ENCODE peak calls at places on chromosomes 4 and X, in six cellular contexts. R is mesothelial cell of epicardium, J is sigmoid colon, X is PC-3, Q is cardiac muscle cell, G is foreskin fibroblast. E is an unnamed sample.

GRCh38 chr4:8820178-8821102 is 51.2 kb downstream of the HMX1 start:
- DNase-seq in R (no peak), Q (no peak), G (no peak), X (no peak), J (peak), E (no peak)

GRCh38 chr4:68591204-68591603 is 15.1 kb upstream of the UGT2B17 start:
- DNase-seq in R (no peak), X (peak), Q (no peak), J (no peak), G (no peak), E (no peak)

GRCh38 chrX:118211891-118212816 is 95.5 kb upstream of the KLHL13 start:
- DNase-seq in G (no peak), X (no peak), R (no peak), Q (no peak), J (no peak), E (no peak)

GRCh38 chrX:17038681-17039161 is 92.3 kb downstream of the REPS2 start:
- DNase-seq in X (no peak), J (peak), G (peak), R (no peak), Q (peak), E (no peak)

GRCh38 chr4:122914292-122914904 is 8.0 kb downstream of the NUDT6 start:
- DNase-seq in G (no peak), J (no peak), X (peak), R (no peak), Q (peak), E (no peak)

GRCh38 chr4:47913858-47914218 is 545 bp downstream of the NFXL1 start:
- DNase-seq in J (peak), R (peak), G (no peak), Q (peak), X (peak), E (peak)

GRCh38 chr4:74005528-74005927 is 7.1 kb upstream of the CXCL5 start:
- DNase-seq in X (peak), J (no peak), G (no peak), R (no peak), Q (peak), E (peak)

GRCh38 chr4:26074672-26075071 is 160.7 kb downstream of the SMIM20 start:
- DNase-seq in Q (no peak), G (no peak), X (no peak), R (no peak), J (no peak), E (no peak)

GRCh38 chrX:136219893-136220292 is 31.3 kb downstream of the MAP7D3 start:
- DNase-seq in X (peak), R (no peak), J (no peak), G (no peak), Q (no peak), E (no peak)

GRCh38 chrX:153609917-153610833 is 11.2 kb upstream of the CCNQ start:
- DNase-seq in G (peak), R (peak), Q (peak), J (peak), X (peak), E (peak)

GRCh38 chr4:36267491-36268254 is 13.7 kb upstream of the DTHD1 start:
- DNase-seq in X (no peak), R (no peak), Q (no peak), G (no peak), J (no peak), E (no peak)

GRCh38 chr4:2441393-2442174 is 22.8 kb downstream of the CFAP99 start:
- DNase-seq in Q (peak), X (peak), R (no peak), G (no peak), J (no peak), E (peak)

GRCh38 chr4:52423967-52424366 is 235.1 kb downstream of the USP46 start:
- DNase-seq in X (peak), Q (no peak), G (no peak), R (no peak), J (no peak), E (no peak)

GRCh38 chr4:89915151-89915550 is 20.5 kb downstream of the MMRN1 start:
- DNase-seq in J (no peak), X (no peak), Q (no peak), G (no peak), R (no peak), E (no peak)

GRCh38 chrX:40143987-40144386 is 46.2 kb upstream of the BCOR start:
- DNase-seq in X (no peak), R (no peak), J (no peak), G (no peak), Q (no peak), E (no peak)

GRCh38 chr4:117560329-117560728 is 474.0 kb upstream of the NDST3 start:
- DNase-seq in R (no peak), X (peak), Q (peak), G (no peak), J (no peak), E (no peak)
- TF ChIP-seq CTCF in R (no peak), X (peak), Q (no peak), G (no peak), J (no peak), E (no peak)

GRCh38 chr4:76626686-76627465 is 191.8 kb downstream of the SHROOM3 start:
- DNase-seq in X (peak), Q (peak), J (no peak), R (no peak), G (no peak), E (no peak)
- TF ChIP-seq CTCF in X (peak), Q (peak), J (no peak), R (peak), G (peak), E (no peak)

GRCh38 chrX:149512225-149512885 is 7.2 kb upstream of the IDS start:
- DNase-seq in J (no peak), X (peak), Q (peak), R (no peak), G (no peak), E (peak)

GRCh38 chrX:149511081-149511480 is 6.0 kb upstream of the IDS start:
- DNase-seq in G (no peak), Q (no peak), J (no peak), R (no peak), X (peak), E (peak)

GRCh38 chrX:149508467-149508866 is 3.4 kb upstream of the IDS start:
- DNase-seq in J (no peak), G (no peak), R (no peak), Q (no peak), X (no peak), E (no peak)

GRCh38 chrX:149513713-149514427 is 8.8 kb upstream of the IDS start:
- DNase-seq in X (peak), G (no peak), Q (peak), R (no peak), J (no peak), E (no peak)

DNA sequence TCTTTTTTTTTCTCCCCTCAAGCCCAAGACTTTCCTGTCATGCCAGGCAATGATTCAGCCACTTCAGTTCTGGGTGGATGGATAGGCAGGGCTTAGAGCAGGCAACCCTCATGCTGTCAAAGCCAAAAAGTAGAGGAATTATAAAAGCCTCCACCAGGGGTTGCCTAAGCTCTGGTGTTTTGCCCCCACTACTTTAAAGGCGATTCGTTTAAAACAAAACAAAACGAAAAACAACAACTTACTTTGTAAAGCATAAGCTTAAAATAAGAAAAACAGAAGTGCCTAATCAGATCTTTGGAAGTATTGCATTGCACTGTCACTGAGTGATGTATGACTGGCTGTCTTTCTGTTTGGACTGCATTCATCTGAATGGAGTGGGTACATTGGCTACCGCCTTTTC is 5.3 kb upstream of the IDS start:
- DNase-seq in X (peak), G (no peak), R (no peak), Q (no peak), J (no peak), E (no peak)
- TF ChIP-seq CTCF in X (peak), G (peak), R (no peak), Q (peak), J (no peak), E (no peak)

DNA sequence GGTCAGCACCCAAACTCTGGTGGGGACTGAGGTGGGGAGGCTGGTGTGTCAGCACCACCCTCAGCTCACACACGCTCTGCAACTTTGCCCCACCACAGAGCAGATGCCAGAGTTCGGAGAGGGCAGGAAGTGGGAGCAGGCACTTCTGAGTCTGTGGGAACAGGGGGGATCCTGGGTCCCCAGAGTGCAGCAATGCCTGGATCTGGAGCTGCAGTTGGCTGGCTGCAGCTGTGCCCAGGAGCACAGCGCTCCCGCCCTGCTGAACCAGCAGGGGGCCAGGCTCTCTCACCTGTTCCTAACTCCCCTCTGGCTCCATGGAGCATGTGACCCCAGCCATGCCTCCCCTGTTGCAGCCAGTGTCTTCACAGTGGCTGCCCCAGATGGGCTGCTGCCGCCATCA is 252.4 kb downstream of the SPOCK3 start:
- DNase-seq in G (no peak), Q (no peak), X (no peak), R (no peak), J (no peak), E (no peak)
- TF ChIP-seq CTCF in G (no peak), Q (no peak), X (no peak), R (no peak), J (no peak), E (no peak)

DNA sequence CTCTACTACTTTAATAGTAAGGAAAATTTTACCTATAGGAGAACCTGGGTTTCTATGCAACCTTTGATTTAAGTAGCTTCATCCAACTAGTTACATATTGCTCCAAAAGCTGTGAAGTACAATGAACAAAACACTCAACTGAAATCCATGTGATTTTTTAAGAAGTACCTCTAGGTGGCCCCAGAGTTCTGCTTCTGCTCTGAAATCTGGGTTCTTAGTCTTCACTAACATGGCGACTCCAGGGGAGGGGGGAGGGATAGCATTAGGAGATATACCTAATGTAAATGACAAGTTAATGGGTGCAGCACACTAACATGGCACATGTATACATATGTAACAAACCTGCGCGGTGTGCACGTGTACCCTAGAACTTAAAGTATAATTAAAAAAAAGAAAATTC is 73.4 kb upstream of the MAGEB2 start:
- DNase-seq in G (no peak), J (no peak), X (peak), Q (peak), R (no peak), E (peak)
- TF ChIP-seq CTCF in G (no peak), J (no peak), X (peak), Q (peak), R (peak), E (no peak)

DNA sequence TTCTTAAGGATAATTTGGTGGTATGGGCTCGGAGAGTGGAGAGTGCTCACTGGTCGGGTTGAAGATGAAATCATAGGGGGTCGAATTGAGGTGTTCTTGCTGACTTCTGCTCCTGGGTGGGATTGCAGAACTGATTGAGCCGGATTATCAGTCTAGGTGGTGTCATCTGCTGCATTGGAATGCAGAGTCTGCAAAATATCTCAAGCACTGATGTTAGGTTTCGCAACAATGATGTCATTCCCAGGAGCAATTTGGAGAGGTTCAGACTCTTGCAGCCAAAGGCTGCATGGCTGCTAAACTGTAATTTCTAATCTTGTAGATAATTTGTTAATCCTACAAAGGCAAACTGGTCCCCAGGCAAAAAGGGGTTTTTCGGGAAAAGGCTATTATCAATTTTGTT is 67.7 kb downstream of the RHOH start:
- DNase-seq in G (peak), J (no peak), Q (peak), X (no peak), R (no peak), E (no peak)
- TF ChIP-seq CTCF in G (no peak), J (no peak), Q (no peak), X (no peak), R (no peak), E (no peak)

GRCh38 chrX:49878834-49879655 is at the start of gene USP27X:
- DNase-seq in X (peak), R (peak), Q (peak), G (peak), J (peak), E (peak)
- TF ChIP-seq CTCF in X (peak), R (peak), Q (peak), G (peak), J (peak), E (peak)

GRCh38 chrX:131827935-131828334 is 195.2 kb upstream of the STK26 start:
- DNase-seq in X (peak), J (no peak), R (no peak), G (no peak), Q (peak), E (peak)
- TF ChIP-seq CTCF in X (peak), J (no peak), R (no peak), G (no peak), Q (peak), E (no peak)

DNA sequence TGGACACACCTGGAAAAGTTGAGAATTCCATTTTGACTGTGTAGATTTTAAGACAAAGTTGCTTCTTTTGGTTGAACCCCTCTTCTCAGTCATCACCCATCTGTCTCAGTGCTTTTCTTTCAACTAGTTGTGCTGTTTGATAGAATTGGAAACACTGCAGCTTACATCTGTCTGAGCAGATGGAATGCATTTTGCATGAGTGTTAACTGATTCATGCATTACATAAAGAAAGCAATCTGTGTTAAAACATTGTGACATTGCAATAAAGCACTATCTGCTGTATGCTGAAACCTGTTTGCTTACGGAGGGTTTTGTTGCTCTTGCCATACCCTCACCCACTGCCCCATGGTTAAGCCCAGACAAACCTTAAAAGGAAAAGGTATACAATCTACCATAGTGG is 47.3 kb downstream of the NRK start:
- DNase-seq in G (peak), R (no peak), X (peak), J (no peak), Q (peak), E (no peak)
- TF ChIP-seq CTCF in G (no peak), R (no peak), X (no peak), J (no peak), Q (no peak), E (no peak)

E was measured in Calu3.